ENCODE peak calls at places on chromosomes 11 and 22, in ten cellular contexts. One of them, this sample, is unnamed.

GRCh38 chr11:125938418-125938817 is 7.4 kb upstream of the VSIG10L2 start:
- DNase-seq in GM18507: no peak
- DNase-seq in mammary epithelial cell: no peak
- DNase-seq in NCI-H345: no peak
- DNase-seq in substantia nigra: no peak
- DNase-seq in EL: no peak
- DNase-seq in left cardiac atrium: no peak
- DNase-seq in HFF-Myc: no peak
- DNase-seq in left ventricle myocardium inferior: no peak
- DNase-seq in activated effector memory CD4-positive, alpha-beta T cell treated with Interleukin-2 at 50 U/mL for 16 hours: no peak
- DNase-seq in this sample: no peak

GRCh38 chr11:68950268-68950667 is 30.5 kb downstream of the MRGPRD start:
- DNase-seq in GM18507: no peak
- DNase-seq in mammary epithelial cell: no peak
- DNase-seq in NCI-H345: no peak
- DNase-seq in substantia nigra: no peak
- DNase-seq in EL: peak; percentile 27
- DNase-seq in left cardiac atrium: no peak
- DNase-seq in HFF-Myc: peak; percentile 16
- DNase-seq in left ventricle myocardium inferior: no peak
- DNase-seq in activated effector memory CD4-positive, alpha-beta T cell treated with Interleukin-2 at 50 U/mL for 16 hours: no peak
- DNase-seq in this sample: no peak

GRCh38 chr22:19663821-19664325 is 50.4 kb upstream of the SEPTIN5 start:
- DNase-seq in GM18507: no peak
- DNase-seq in mammary epithelial cell: no peak
- DNase-seq in NCI-H345: peak; percentile 19
- DNase-seq in substantia nigra: no peak
- DNase-seq in EL: peak; percentile 28
- DNase-seq in left cardiac atrium: peak; percentile 57
- DNase-seq in HFF-Myc: no peak
- DNase-seq in left ventricle myocardium inferior: peak; percentile 71
- DNase-seq in activated effector memory CD4-positive, alpha-beta T cell treated with Interleukin-2 at 50 U/mL for 16 hours: no peak
- DNase-seq in this sample: peak; percentile 41

GRCh38 chr22:17744430-17744829 is 29.8 kb downstream of the BID start:
- DNase-seq in GM18507: no peak
- DNase-seq in mammary epithelial cell: no peak
- DNase-seq in NCI-H345: no peak
- DNase-seq in substantia nigra: no peak
- DNase-seq in EL: no peak
- DNase-seq in left cardiac atrium: no peak
- DNase-seq in HFF-Myc: no peak
- DNase-seq in left ventricle myocardium inferior: no peak
- DNase-seq in activated effector memory CD4-positive, alpha-beta T cell treated with Interleukin-2 at 50 U/mL for 16 hours: no peak
- DNase-seq in this sample: no peak

GRCh38 chr11:79314906-79315689 is 125.7 kb downstream of the TENM4 start:
- DNase-seq in GM18507: no peak
- DNase-seq in mammary epithelial cell: peak; percentile 36
- DNase-seq in NCI-H345: no peak
- DNase-seq in substantia nigra: no peak
- DNase-seq in EL: no peak
- DNase-seq in left cardiac atrium: no peak
- DNase-seq in HFF-Myc: no peak
- DNase-seq in left ventricle myocardium inferior: no peak
- DNase-seq in activated effector memory CD4-positive, alpha-beta T cell treated with Interleukin-2 at 50 U/mL for 16 hours: no peak
- DNase-seq in this sample: no peak

GRCh38 chr22:46734830-46735453 is 3.1 kb downstream of the CERK start:
- DNase-seq in GM18507: no peak
- DNase-seq in mammary epithelial cell: no peak
- DNase-seq in NCI-H345: peak; percentile 46
- DNase-seq in substantia nigra: no peak
- DNase-seq in EL: no peak
- DNase-seq in left cardiac atrium: no peak
- DNase-seq in HFF-Myc: no peak
- DNase-seq in left ventricle myocardium inferior: no peak
- DNase-seq in activated effector memory CD4-positive, alpha-beta T cell treated with Interleukin-2 at 50 U/mL for 16 hours: peak; percentile 73
- DNase-seq in this sample: no peak

GRCh38 chr11:94120946-94121345 is 7.7 kb upstream of the PANX1 start:
- DNase-seq in GM18507: no peak
- DNase-seq in mammary epithelial cell: no peak
- DNase-seq in NCI-H345: no peak
- DNase-seq in substantia nigra: no peak
- DNase-seq in EL: peak; percentile 68
- DNase-seq in left cardiac atrium: no peak
- DNase-seq in HFF-Myc: no peak
- DNase-seq in left ventricle myocardium inferior: no peak
- DNase-seq in activated effector memory CD4-positive, alpha-beta T cell treated with Interleukin-2 at 50 U/mL for 16 hours: no peak
- DNase-seq in this sample: no peak

GRCh38 chr22:29801153-29801552 is 34.0 kb downstream of the UQCR10 start:
- DNase-seq in GM18507: no peak
- DNase-seq in mammary epithelial cell: no peak
- DNase-seq in NCI-H345: no peak
- DNase-seq in substantia nigra: no peak
- DNase-seq in EL: no peak
- DNase-seq in left cardiac atrium: no peak
- DNase-seq in HFF-Myc: no peak
- DNase-seq in left ventricle myocardium inferior: no peak
- DNase-seq in activated effector memory CD4-positive, alpha-beta T cell treated with Interleukin-2 at 50 U/mL for 16 hours: no peak
- DNase-seq in this sample: no peak

GRCh38 chr11:28697920-28698827 is 590.0 kb downstream of the METTL15 start:
- DNase-seq in GM18507: no peak
- DNase-seq in mammary epithelial cell: peak; percentile 20
- DNase-seq in NCI-H345: peak; percentile 55
- DNase-seq in substantia nigra: peak; percentile 8
- DNase-seq in EL: peak; percentile 64
- DNase-seq in left cardiac atrium: peak; percentile 51
- DNase-seq in HFF-Myc: no peak
- DNase-seq in left ventricle myocardium inferior: peak; percentile 38
- DNase-seq in activated effector memory CD4-positive, alpha-beta T cell treated with Interleukin-2 at 50 U/mL for 16 hours: no peak
- DNase-seq in this sample: no peak

GRCh38 chr11:69625476-69625875 is 15.5 kb upstream of the CCND1 start:
- DNase-seq in GM18507: no peak
- DNase-seq in mammary epithelial cell: no peak
- DNase-seq in NCI-H345: no peak
- DNase-seq in substantia nigra: no peak
- DNase-seq in EL: no peak
- DNase-seq in left cardiac atrium: no peak
- DNase-seq in HFF-Myc: no peak
- DNase-seq in left ventricle myocardium inferior: no peak
- DNase-seq in activated effector memory CD4-positive, alpha-beta T cell treated with Interleukin-2 at 50 U/mL for 16 hours: no peak
- DNase-seq in this sample: no peak

GRCh38 chr22:37186228-37186996 is 1.6 kb downstream of the C1QTNF6 start:
- DNase-seq in GM18507: no peak
- DNase-seq in mammary epithelial cell: peak; percentile 68
- DNase-seq in NCI-H345: no peak
- DNase-seq in substantia nigra: no peak
- DNase-seq in EL: peak; percentile 73
- DNase-seq in left cardiac atrium: peak; percentile 14
- DNase-seq in HFF-Myc: no peak
- DNase-seq in left ventricle myocardium inferior: peak; percentile 11
- DNase-seq in activated effector memory CD4-positive, alpha-beta T cell treated with Interleukin-2 at 50 U/mL for 16 hours: no peak
- DNase-seq in this sample: peak; percentile 54

GRCh38 chr11:125167292-125167953 is 2.9 kb downstream of the PKNOX2 start:
- DNase-seq in GM18507: no peak
- DNase-seq in mammary epithelial cell: no peak
- DNase-seq in NCI-H345: no peak
- DNase-seq in substantia nigra: no peak
- DNase-seq in EL: no peak
- DNase-seq in left cardiac atrium: peak; percentile 64
- DNase-seq in HFF-Myc: no peak
- DNase-seq in left ventricle myocardium inferior: peak; percentile 33
- DNase-seq in activated effector memory CD4-positive, alpha-beta T cell treated with Interleukin-2 at 50 U/mL for 16 hours: no peak
- DNase-seq in this sample: no peak

This sample was measured in uterus.